ENCODE peak calls at places on chromosomes 12 and 14, in seven cellular contexts. J is D341Med; A is CD4-positive, CD25-positive, alpha-beta regulatory T cell; I is central memory CD4-positive, alpha-beta T cell; K is M059J; U is cerebellar cortex; S is foreskin melanocyte. M is an unnamed sample.

GRCh38 chr12:5096241-5096880 is 52.7 kb downstream of the KCNA5 start:
- DNase-seq in J (no peak), A (no peak), I (no peak), K (peak; percentile 97), U (peak; percentile 67), S (peak; percentile 99), M (no peak)

GRCh38 chr12:46459111-46459510 is 86.5 kb upstream of the SLC38A2 start:
- DNase-seq in J (no peak), A (no peak), I (no peak), K (peak; percentile 91), U (no peak), S (no peak), M (no peak)

GRCh38 chr12:109099426-109100020 is 2.1 kb downstream of the UNG start:
- DNase-seq in J (no peak), A (no peak), I (peak; percentile 38), K (no peak), U (no peak), S (no peak), M (no peak)

GRCh38 chr12:121956041-121956341 is 37.6 kb downstream of the CFAP251 start:
- DNase-seq in J (no peak), A (no peak), I (no peak), K (no peak), U (no peak), S (no peak), M (no peak)

GRCh38 chr12:106863185-106863584 is 88.7 kb downstream of the RIC8B start:
- DNase-seq in J (no peak), A (no peak), I (no peak), K (no peak), U (no peak), S (no peak), M (no peak)

GRCh38 chr14:101035466-101036225 is 132.1 kb upstream of the RTL1 start:
- DNase-seq in J (no peak), A (no peak), I (no peak), K (no peak), U (no peak), S (no peak), M (no peak)

GRCh38 chr12:78035913-78036658 is 205.4 kb downstream of the NAV3 start:
- DNase-seq in J (no peak), A (no peak), I (no peak), K (no peak), U (peak; percentile 78), S (no peak), M (no peak)

GRCh38 chr12:7439579-7440505 is 4.1 kb downstream of the CD163L1 start:
- DNase-seq in J (peak; percentile 46), A (no peak), I (peak; percentile 14), K (no peak), U (no peak), S (no peak), M (no peak)

GRCh38 chr14:74518221-74518620 is 24.7 kb downstream of the ISCA2 start:
- DNase-seq in J (no peak), A (no peak), I (no peak), K (no peak), U (no peak), S (no peak), M (no peak)

GRCh38 chr14:56587701-56588100 is 8.1 kb downstream of the TMEM260 start:
- DNase-seq in J (no peak), A (no peak), I (no peak), K (no peak), U (no peak), S (peak; percentile 3), M (no peak)

GRCh38 chr14:80629606-80630005 is 311.9 kb downstream of the CEP128 start:
- DNase-seq in J (no peak), A (no peak), I (no peak), K (peak; percentile 58), U (no peak), S (no peak), M (no peak)

GRCh38 chr14:97298331-97298730 is 501.1 kb downstream of the VRK1 start:
- DNase-seq in J (no peak), A (no peak), I (no peak), K (no peak), U (no peak), S (no peak), M (no peak)